ENCODE peak calls at places on chromosomes 7 and 10, in seven cellular contexts. One of them, this sample, is unnamed.

GRCh38 chr10:83648184-83648583 is 491.1 kb upstream of the GHITM start:
- DNase-seq in left ventricle myocardium inferior: no peak
- DNase-seq in RWPE1: no peak
- DNase-seq in left lung: no peak
- DNase-seq in GM12865: no peak
- DNase-seq in AG04450: no peak
- DNase-seq in A549: no peak
- DNase-seq in this sample: no peak

GRCh38 chr10:49781247-49781646 is 19.1 kb upstream of the OGDHL start:
- DNase-seq in AG04450: no peak
- DNase-seq in RWPE1: no peak
- DNase-seq in GM12865: no peak
- DNase-seq in A549: no peak
- DNase-seq in left ventricle myocardium inferior: no peak
- DNase-seq in left lung: no peak
- DNase-seq in this sample: no peak

GRCh38 chr7:117364204-117364755 is 41.4 kb upstream of the WNT2 start:
- DNase-seq in AG04450: no peak
- DNase-seq in left lung: no peak
- DNase-seq in RWPE1: no peak
- DNase-seq in left ventricle myocardium inferior: no peak
- DNase-seq in A549: no peak
- DNase-seq in GM12865: peak
- DNase-seq in this sample: no peak

GRCh38 chr7:157575181-157575580 is 238.4 kb downstream of the DNAJB6 start:
- DNase-seq in A549: no peak
- DNase-seq in left ventricle myocardium inferior: no peak
- DNase-seq in AG04450: no peak
- DNase-seq in RWPE1: no peak
- DNase-seq in left lung: no peak
- DNase-seq in GM12865: no peak
- DNase-seq in this sample: no peak

GRCh38 chr10:14010827-14011574 is 319.7 kb downstream of the FRMD4A start:
- DNase-seq in left lung: no peak
- DNase-seq in AG04450: no peak
- DNase-seq in GM12865: no peak
- DNase-seq in A549: no peak
- DNase-seq in left ventricle myocardium inferior: no peak
- DNase-seq in RWPE1: no peak
- DNase-seq in this sample: no peak

GRCh38 chr7:128108641-128109423 is 77.6 kb upstream of the LRRC4 start:
- DNase-seq in RWPE1: no peak
- DNase-seq in left ventricle myocardium inferior: no peak
- DNase-seq in GM12865: peak
- DNase-seq in left lung: no peak
- DNase-seq in A549: no peak
- DNase-seq in AG04450: no peak
- DNase-seq in this sample: no peak

GRCh38 chr7:68967598-68967997 is 630.7 kb upstream of the AUTS2 start:
- DNase-seq in AG04450: no peak
- DNase-seq in A549: no peak
- DNase-seq in GM12865: no peak
- DNase-seq in RWPE1: no peak
- DNase-seq in left lung: no peak
- DNase-seq in left ventricle myocardium inferior: no peak
- DNase-seq in this sample: no peak

GRCh38 chr7:48244902-48245301 is 73.6 kb downstream of the ABCA13 start:
- DNase-seq in left lung: no peak
- DNase-seq in RWPE1: no peak
- DNase-seq in AG04450: no peak
- DNase-seq in A549: no peak
- DNase-seq in left ventricle myocardium inferior: no peak
- DNase-seq in GM12865: no peak
- DNase-seq in this sample: no peak

GRCh38 chr10:126021833-126022500 is 125.6 kb downstream of the FANK1 start:
- DNase-seq in RWPE1: peak
- DNase-seq in left ventricle myocardium inferior: no peak
- DNase-seq in AG04450: no peak
- DNase-seq in left lung: no peak
- DNase-seq in A549: no peak
- DNase-seq in GM12865: no peak
- DNase-seq in this sample: no peak

GRCh38 chr10:64115913-64116643 is 594.9 kb downstream of the REEP3 start:
- DNase-seq in left lung: no peak
- DNase-seq in left ventricle myocardium inferior: no peak
- DNase-seq in AG04450: no peak
- DNase-seq in RWPE1: peak
- DNase-seq in GM12865: peak
- DNase-seq in A549: peak
- DNase-seq in this sample: no peak

GRCh38 chr7:107150375-107151073 is 18.3 kb upstream of the HBP1 start:
- DNase-seq in left lung: no peak
- DNase-seq in GM12865: peak
- DNase-seq in RWPE1: peak
- DNase-seq in AG04450: peak
- DNase-seq in A549: peak
- DNase-seq in left ventricle myocardium inferior: peak
- DNase-seq in this sample: peak

GRCh38 chr10:22714524-22715289 is at the start of gene PIP4K2A:
- DNase-seq in A549: peak
- DNase-seq in GM12865: peak
- DNase-seq in AG04450: no peak
- DNase-seq in left ventricle myocardium inferior: peak
- DNase-seq in left lung: peak
- DNase-seq in RWPE1: peak
- DNase-seq in this sample: peak

GRCh38 chr7:105156731-105157130 is 142.7 kb downstream of the KMT2E start:
- DNase-seq in RWPE1: no peak
- DNase-seq in AG04450: no peak
- DNase-seq in A549: no peak
- DNase-seq in left lung: no peak
- DNase-seq in GM12865: no peak
- DNase-seq in left ventricle myocardium inferior: no peak
- DNase-seq in this sample: no peak

GRCh38 chr10:17226891-17227303 is 1.1 kb upstream of the VIM start:
- DNase-seq in GM12865: no peak
- DNase-seq in AG04450: no peak
- DNase-seq in left ventricle myocardium inferior: no peak
- DNase-seq in left lung: no peak
- DNase-seq in A549: no peak
- DNase-seq in RWPE1: no peak
- DNase-seq in this sample: no peak

GRCh38 chr7:131699323-131699722 is 142.9 kb upstream of the PODXL start:
- DNase-seq in left lung: no peak
- DNase-seq in A549: no peak
- DNase-seq in AG04450: no peak
- DNase-seq in left ventricle myocardium inferior: no peak
- DNase-seq in GM12865: no peak
- DNase-seq in RWPE1: no peak
- DNase-seq in this sample: no peak

GRCh38 chr10:30098624-30099023 is 39.2 kb upstream of the JCAD start:
- DNase-seq in RWPE1: peak
- DNase-seq in AG04450: peak
- DNase-seq in left lung: no peak
- DNase-seq in A549: no peak
- DNase-seq in left ventricle myocardium inferior: no peak
- DNase-seq in GM12865: no peak
- DNase-seq in this sample: no peak

GRCh38 chr10:116122664-116123063 is 150.3 kb downstream of the GFRA1 start:
- DNase-seq in left lung: no peak
- DNase-seq in GM12865: no peak
- DNase-seq in RWPE1: no peak
- DNase-seq in left ventricle myocardium inferior: no peak
- DNase-seq in AG04450: no peak
- DNase-seq in A549: no peak
- DNase-seq in this sample: no peak

GRCh38 chr7:135174941-135175340 is 4.4 kb upstream of the CYREN start:
- DNase-seq in left ventricle myocardium inferior: no peak
- DNase-seq in GM12865: no peak
- DNase-seq in AG04450: no peak
- DNase-seq in left lung: no peak
- DNase-seq in A549: no peak
- DNase-seq in RWPE1: no peak
- DNase-seq in this sample: no peak

GRCh38 chr10:77626266-77626935 is 11.2 kb downstream of the KCNMA1 start:
- DNase-seq in left ventricle myocardium inferior: no peak
- DNase-seq in left lung: no peak
- DNase-seq in AG04450: no peak
- DNase-seq in GM12865: no peak
- DNase-seq in RWPE1: no peak
- DNase-seq in A549: no peak
- DNase-seq in this sample: no peak
- TF ChIP-seq CTCF in left ventricle myocardium inferior: no peak
- TF ChIP-seq CTCF in left lung: no peak
- TF ChIP-seq CTCF in AG04450: no peak
- TF ChIP-seq CTCF in GM12865: no peak
- TF ChIP-seq CTCF in RWPE1: no peak
- TF ChIP-seq CTCF in A549: no peak
- TF ChIP-seq CTCF in this sample: no peak

GRCh38 chr7:30528779-30529178 is 24.1 kb upstream of the GGCT start:
- DNase-seq in A549: no peak
- DNase-seq in AG04450: no peak
- DNase-seq in left ventricle myocardium inferior: no peak
- DNase-seq in left lung: no peak
- DNase-seq in GM12865: no peak
- DNase-seq in RWPE1: no peak
- DNase-seq in this sample: no peak
- TF ChIP-seq CTCF in A549: no peak
- TF ChIP-seq CTCF in AG04450: no peak
- TF ChIP-seq CTCF in left ventricle myocardium inferior: no peak
- TF ChIP-seq CTCF in left lung: no peak
- TF ChIP-seq CTCF in GM12865: no peak
- TF ChIP-seq CTCF in RWPE1: no peak
- TF ChIP-seq CTCF in this sample: no peak

GRCh38 chr10:35382096-35382495 is 45.8 kb downstream of the CCNY start:
- DNase-seq in GM12865: no peak
- DNase-seq in left lung: no peak
- DNase-seq in AG04450: no peak
- DNase-seq in RWPE1: no peak
- DNase-seq in A549: no peak
- DNase-seq in left ventricle myocardium inferior: no peak
- DNase-seq in this sample: no peak

GRCh38 chr10:35375091-35375765 is 38.9 kb downstream of the CCNY start:
- DNase-seq in AG04450: no peak
- DNase-seq in left lung: no peak
- DNase-seq in RWPE1: no peak
- DNase-seq in A549: no peak
- DNase-seq in left ventricle myocardium inferior: no peak
- DNase-seq in GM12865: no peak
- DNase-seq in this sample: no peak

GRCh38 chr10:35377050-35377723 is 40.9 kb downstream of the CCNY start:
- DNase-seq in left ventricle myocardium inferior: no peak
- DNase-seq in A549: no peak
- DNase-seq in AG04450: no peak
- DNase-seq in RWPE1: no peak
- DNase-seq in left lung: no peak
- DNase-seq in GM12865: no peak
- DNase-seq in this sample: no peak

GRCh38 chr10:35378547-35379210 is 42.4 kb downstream of the CCNY start:
- DNase-seq in A549: no peak
- DNase-seq in RWPE1: no peak
- DNase-seq in AG04450: no peak
- DNase-seq in left lung: no peak
- DNase-seq in GM12865: peak
- DNase-seq in left ventricle myocardium inferior: no peak
- DNase-seq in this sample: no peak

DNA sequence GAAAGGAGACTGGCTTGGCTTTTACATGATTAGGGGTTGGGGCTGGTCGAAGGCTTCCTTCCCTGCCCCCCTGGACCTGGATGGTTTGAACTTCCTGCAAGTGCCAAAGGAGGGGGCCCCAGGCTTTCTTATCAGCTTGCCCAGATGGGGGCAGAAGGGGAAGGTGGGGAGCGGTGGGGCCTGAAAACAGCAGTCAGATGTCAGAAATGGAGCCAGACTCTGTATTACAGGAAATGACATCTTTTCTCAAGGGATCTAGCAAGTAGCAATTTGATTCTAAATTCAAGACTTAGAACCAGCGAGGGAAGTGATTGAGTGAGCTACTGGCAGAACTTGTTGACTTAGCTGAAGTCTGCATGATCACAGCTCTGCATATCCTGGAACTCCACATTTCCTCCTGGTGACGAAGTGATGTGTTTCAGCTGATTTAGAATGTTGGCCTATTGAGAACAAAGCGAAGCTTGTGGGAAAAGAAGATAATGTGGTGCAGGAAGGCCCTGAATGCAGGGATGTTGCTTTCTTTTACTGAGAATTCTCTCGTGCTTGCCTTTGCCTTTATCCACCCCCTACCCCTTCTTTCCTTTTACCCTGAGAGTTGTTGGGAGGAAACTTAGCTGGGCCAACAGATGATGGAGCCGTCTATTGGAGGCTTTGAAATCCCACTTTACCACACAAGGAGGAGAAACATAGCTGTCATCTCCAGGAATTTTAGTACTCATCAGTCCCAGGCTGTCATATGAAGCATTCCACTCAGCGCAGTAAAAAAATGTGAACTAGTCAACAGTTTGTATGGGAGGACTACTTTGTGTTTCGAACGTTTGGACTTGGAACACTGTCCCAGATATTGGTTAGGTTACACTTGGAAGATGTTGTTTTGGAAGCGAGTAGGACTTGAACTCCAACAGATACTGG is 43.2 kb downstream of the CCNY start:
- DNase-seq in GM12865: peak
- DNase-seq in left lung: no peak
- DNase-seq in AG04450: peak
- DNase-seq in RWPE1: no peak
- DNase-seq in left ventricle myocardium inferior: peak
- DNase-seq in A549: no peak
- DNase-seq in this sample: no peak
- TF ChIP-seq CTCF in GM12865: peak
- TF ChIP-seq CTCF in left lung: no peak
- TF ChIP-seq CTCF in AG04450: no peak
- TF ChIP-seq CTCF in RWPE1: no peak
- TF ChIP-seq CTCF in left ventricle myocardium inferior: peak
- TF ChIP-seq CTCF in A549: no peak
- TF ChIP-seq CTCF in this sample: peak

GRCh38 chr7:4663239-4663638 is 18.9 kb upstream of the FOXK1 start:
- DNase-seq in AG04450: no peak
- DNase-seq in left ventricle myocardium inferior: no peak
- DNase-seq in left lung: no peak
- DNase-seq in GM12865: no peak
- DNase-seq in A549: no peak
- DNase-seq in RWPE1: no peak
- DNase-seq in this sample: no peak

GRCh38 chr7:4661871-4662270 is 20.2 kb upstream of the FOXK1 start:
- DNase-seq in left ventricle myocardium inferior: no peak
- DNase-seq in left lung: no peak
- DNase-seq in RWPE1: no peak
- DNase-seq in AG04450: no peak
- DNase-seq in GM12865: no peak
- DNase-seq in A549: no peak
- DNase-seq in this sample: no peak

GRCh38 chr7:4655311-4655710 is 26.8 kb upstream of the FOXK1 start:
- DNase-seq in left ventricle myocardium inferior: no peak
- DNase-seq in A549: no peak
- DNase-seq in AG04450: no peak
- DNase-seq in GM12865: no peak
- DNase-seq in left lung: no peak
- DNase-seq in RWPE1: peak
- DNase-seq in this sample: no peak

GRCh38 chr7:4657640-4658417 is 24.3 kb upstream of the FOXK1 start:
- DNase-seq in left lung: no peak
- DNase-seq in RWPE1: no peak
- DNase-seq in AG04450: no peak
- DNase-seq in left ventricle myocardium inferior: no peak
- DNase-seq in GM12865: no peak
- DNase-seq in A549: no peak
- DNase-seq in this sample: no peak

GRCh38 chr7:4659551-4660286 is 22.4 kb upstream of the FOXK1 start:
- DNase-seq in left ventricle myocardium inferior: no peak
- DNase-seq in RWPE1: no peak
- DNase-seq in left lung: no peak
- DNase-seq in GM12865: no peak
- DNase-seq in AG04450: no peak
- DNase-seq in A549: no peak
- DNase-seq in this sample: no peak
- TF ChIP-seq CTCF in left ventricle myocardium inferior: no peak
- TF ChIP-seq CTCF in RWPE1: no peak
- TF ChIP-seq CTCF in left lung: no peak
- TF ChIP-seq CTCF in GM12865: no peak
- TF ChIP-seq CTCF in AG04450: no peak
- TF ChIP-seq CTCF in A549: no peak
- TF ChIP-seq CTCF in this sample: no peak

This sample was measured in dorsolateral prefrontal cortex.